ENCODE peak calls at places on chromosomes 16 and 17, in four cellular contexts. One of them, this sample, is unnamed.
A peak's percentile ranks its signal among the peaks of the same experiment; 100 is the strongest.

GRCh38 chr16:2008009-2008526 is 1.6 kb downstream of the ZNF598 start:
- DNase-seq in IMR-90: peak; percentile 34
- DNase-seq in mesendoderm: no peak
- DNase-seq in H1: no peak
- DNase-seq in this sample: no peak

GRCh38 chr16:31344712-31345111 is 10.3 kb upstream of the ITGAX start:
- DNase-seq in IMR-90: no peak
- DNase-seq in mesendoderm: no peak
- DNase-seq in H1: no peak
- DNase-seq in this sample: no peak

GRCh38 chr17:18319604-18320256 is 4.6 kb downstream of the SMCR8 start:
- DNase-seq in IMR-90: peak; percentile 68
- DNase-seq in mesendoderm: peak; percentile 83
- DNase-seq in H1: peak; percentile 17
- DNase-seq in this sample: peak; percentile 73

GRCh38 chr16:28505489-28506137 is 1.0 kb downstream of the IL27 start:
- DNase-seq in IMR-90: no peak
- DNase-seq in mesendoderm: no peak
- DNase-seq in H1: no peak
- DNase-seq in this sample: no peak

GRCh38 chr17:9676084-9676483 is 30.8 kb downstream of the USP43 start:
- DNase-seq in IMR-90: no peak
- DNase-seq in mesendoderm: peak; percentile 44
- DNase-seq in H1: no peak
- DNase-seq in this sample: no peak

GRCh38 chr16:1181715-1182671 is 29.1 kb downstream of the CACNA1H start:
- DNase-seq in IMR-90: peak; percentile 85
- DNase-seq in mesendoderm: no peak
- DNase-seq in H1: no peak
- DNase-seq in this sample: no peak

GRCh38 chr17:79457889-79458288 is 153.0 kb downstream of the RBFOX3 start:
- DNase-seq in IMR-90: no peak
- DNase-seq in mesendoderm: no peak
- DNase-seq in H1: no peak
- DNase-seq in this sample: no peak

GRCh38 chr16:85461814-85462404 is 151.2 kb upstream of the GSE1 start:
- DNase-seq in IMR-90: peak; percentile 50
- DNase-seq in mesendoderm: peak; percentile 91
- DNase-seq in H1: no peak
- DNase-seq in this sample: peak; percentile 82

GRCh38 chr16:23026777-23027362 is 122.4 kb downstream of the USP31 start:
- DNase-seq in IMR-90: peak; percentile 25
- DNase-seq in mesendoderm: peak; percentile 70
- DNase-seq in H1: no peak
- DNase-seq in this sample: peak; percentile 54

GRCh38 chr16:88497561-88498420 is 44.7 kb downstream of the ZFPM1 start:
- DNase-seq in IMR-90: peak; percentile 21
- DNase-seq in mesendoderm: peak; percentile 56
- DNase-seq in H1: no peak
- DNase-seq in this sample: no peak

GRCh38 chr17:47726796-47727703 is 6.0 kb upstream of the TBX21 start:
- DNase-seq in IMR-90: no peak
- DNase-seq in mesendoderm: peak; percentile 39
- DNase-seq in H1: no peak
- DNase-seq in this sample: no peak

GRCh38 chr17:31787082-31787481 is 72.0 kb downstream of the COPRS start:
- DNase-seq in IMR-90: no peak
- DNase-seq in mesendoderm: no peak
- DNase-seq in H1: no peak
- DNase-seq in this sample: no peak

GRCh38 chr17:65503557-65503956 is 57.9 kb downstream of the AXIN2 start:
- DNase-seq in IMR-90: no peak
- DNase-seq in mesendoderm: no peak
- DNase-seq in H1: no peak
- DNase-seq in this sample: no peak

GRCh38 chr16:19389246-19389645 is 28.4 kb upstream of the TMC5 start:
- DNase-seq in IMR-90: no peak
- DNase-seq in mesendoderm: peak; percentile 74
- DNase-seq in H1: no peak
- DNase-seq in this sample: peak; percentile 80

GRCh38 chr16:14600164-14600563 is 29.9 kb downstream of the PARN start:
- DNase-seq in IMR-90: peak; percentile 41
- DNase-seq in mesendoderm: peak; percentile 37
- DNase-seq in H1: no peak
- DNase-seq in this sample: no peak

GRCh38 chr16:65945485-65945884 is 421.0 kb upstream of the CDH5 start:
- DNase-seq in IMR-90: no peak
- DNase-seq in mesendoderm: no peak
- DNase-seq in H1: no peak
- DNase-seq in this sample: no peak

GRCh38 chr16:68473358-68474064 is 25.2 kb upstream of the SMPD3 start:
- DNase-seq in IMR-90: no peak
- DNase-seq in mesendoderm: no peak
- DNase-seq in H1: no peak
- DNase-seq in this sample: no peak

GRCh38 chr17:55451758-55452468 is 30.3 kb upstream of the MMD start:
- DNase-seq in IMR-90: peak; percentile 68
- DNase-seq in mesendoderm: no peak
- DNase-seq in H1: no peak
- DNase-seq in this sample: no peak

GRCh38 chr17:73569758-73570319 is 74.4 kb downstream of the SDK2 start:
- DNase-seq in IMR-90: no peak
- DNase-seq in mesendoderm: no peak
- DNase-seq in H1: no peak
- DNase-seq in this sample: no peak

GRCh38 chr17:57927048-57927723 is 28.0 kb downstream of the CUEDC1 start:
- DNase-seq in IMR-90: peak; percentile 82
- DNase-seq in mesendoderm: peak; percentile 84
- DNase-seq in H1: no peak
- DNase-seq in this sample: no peak

GRCh38 chr17:48616719-48617514 is 1.8 kb upstream of the HOXB8 start:
- DNase-seq in IMR-90: no peak
- DNase-seq in mesendoderm: no peak
- DNase-seq in H1: no peak
- DNase-seq in this sample: no peak

GRCh38 chr16:70612931-70613330 is 33.4 kb upstream of the IL34 start:
- DNase-seq in IMR-90: no peak
- DNase-seq in mesendoderm: no peak
- DNase-seq in H1: no peak
- DNase-seq in this sample: no peak

GRCh38 chr17:52148288-52148968 is 10.1 kb downstream of the CA10 start:
- DNase-seq in IMR-90: no peak
- DNase-seq in mesendoderm: no peak
- DNase-seq in H1: no peak
- DNase-seq in this sample: no peak

GRCh38 chr16:23578096-23578830 is 17.9 kb downstream of the NDUFAB1 start:
- DNase-seq in IMR-90: peak; percentile 24
- DNase-seq in mesendoderm: no peak
- DNase-seq in H1: no peak
- DNase-seq in this sample: no peak

GRCh38 chr16:75497558-75497957 is 2.3 kb upstream of the CHST6 start:
- DNase-seq in IMR-90: no peak
- DNase-seq in mesendoderm: no peak
- DNase-seq in H1: no peak
- DNase-seq in this sample: no peak

GRCh38 chr16:19851476-19851875 is 33.2 kb downstream of the GPRC5B start:
- DNase-seq in IMR-90: no peak
- DNase-seq in mesendoderm: no peak
- DNase-seq in H1: no peak
- DNase-seq in this sample: no peak

GRCh38 chr16:12317121-12317810 is 340.7 kb downstream of the SNX29 start:
- DNase-seq in IMR-90: no peak
- DNase-seq in mesendoderm: no peak
- DNase-seq in H1: no peak
- DNase-seq in this sample: no peak

GRCh38 chr16:29025218-29025617 is 40.4 kb downstream of the LAT start:
- DNase-seq in IMR-90: no peak
- DNase-seq in mesendoderm: peak; percentile 13
- DNase-seq in H1: no peak
- DNase-seq in this sample: no peak

GRCh38 chr17:17935321-17936271 is 36.6 kb downstream of the TOM1L2 start:
- DNase-seq in IMR-90: peak; percentile 92
- DNase-seq in mesendoderm: peak; percentile 86
- DNase-seq in H1: no peak
- DNase-seq in this sample: no peak

GRCh38 chr16:21708533-21709115 is 44.9 kb downstream of the OTOA start:
- DNase-seq in IMR-90: peak; percentile 57
- DNase-seq in mesendoderm: peak; percentile 59
- DNase-seq in H1: no peak
- DNase-seq in this sample: peak; percentile 56

GRCh38 chr16:86668136-86668535 is 89.8 kb downstream of the FOXL1 start:
- DNase-seq in IMR-90: peak; percentile 77
- DNase-seq in mesendoderm: peak; percentile 83
- DNase-seq in H1: no peak
- DNase-seq in this sample: peak; percentile 57

GRCh38 chr17:75477493-75477862 is 21.0 kb downstream of the TMEM94 start:
- DNase-seq in IMR-90: no peak
- DNase-seq in mesendoderm: no peak
- DNase-seq in H1: no peak
- DNase-seq in this sample: no peak

GRCh38 chr17:68131456-68131855 is 95.9 kb downstream of the KPNA2 start:
- DNase-seq in IMR-90: no peak
- DNase-seq in mesendoderm: no peak
- DNase-seq in H1: no peak
- DNase-seq in this sample: no peak
- H3K56ac ChIP-seq in IMR-90: no peak overlapping the region
- H3K56ac ChIP-seq in mesendoderm: no peak overlapping the region
- H3K56ac ChIP-seq in H1: no peak overlapping the region
- H3K56ac ChIP-seq in this sample: no peak overlapping the region

GRCh38 chr17:50132104-50132794 is 2.3 kb upstream of the SAMD14 start:
- DNase-seq in IMR-90: no peak
- DNase-seq in mesendoderm: no peak
- DNase-seq in H1: no peak
- DNase-seq in this sample: no peak
- H3K4me2 ChIP-seq in IMR-90: no peak overlapping the region
- H3K4me2 ChIP-seq in mesendoderm: no peak overlapping the region
- H3K4me2 ChIP-seq in H1: no peak overlapping the region
- H3K4me2 ChIP-seq in this sample: no peak overlapping the region

DNA sequence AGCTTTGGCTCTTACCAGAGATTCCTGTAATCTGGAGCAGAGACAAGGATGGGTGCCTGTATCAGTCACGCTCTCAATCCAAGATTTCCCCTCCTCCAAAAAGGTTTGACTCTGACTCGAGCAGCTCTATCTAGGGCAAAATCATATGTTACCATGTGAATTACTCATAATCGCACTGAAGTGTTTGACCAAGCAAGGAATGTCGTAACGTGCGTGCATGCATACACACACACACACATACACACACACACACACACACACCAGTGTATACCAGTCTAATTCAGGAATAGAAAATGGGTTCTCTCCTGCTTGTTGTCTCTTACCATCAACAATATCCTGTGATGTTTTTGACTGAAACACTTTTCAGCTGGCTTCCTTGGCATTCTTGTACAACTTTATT is 835.1 kb downstream of the KCNJ2 start:
- DNase-seq in IMR-90: no peak
- DNase-seq in mesendoderm: no peak
- DNase-seq in H1: no peak
- DNase-seq in this sample: no peak
- H4K8ac ChIP-seq in IMR-90: no peak overlapping the region
- H4K8ac ChIP-seq in mesendoderm: no peak overlapping the region
- H4K8ac ChIP-seq in H1: no peak overlapping the region
- H4K8ac ChIP-seq in this sample: no peak overlapping the region

DNA sequence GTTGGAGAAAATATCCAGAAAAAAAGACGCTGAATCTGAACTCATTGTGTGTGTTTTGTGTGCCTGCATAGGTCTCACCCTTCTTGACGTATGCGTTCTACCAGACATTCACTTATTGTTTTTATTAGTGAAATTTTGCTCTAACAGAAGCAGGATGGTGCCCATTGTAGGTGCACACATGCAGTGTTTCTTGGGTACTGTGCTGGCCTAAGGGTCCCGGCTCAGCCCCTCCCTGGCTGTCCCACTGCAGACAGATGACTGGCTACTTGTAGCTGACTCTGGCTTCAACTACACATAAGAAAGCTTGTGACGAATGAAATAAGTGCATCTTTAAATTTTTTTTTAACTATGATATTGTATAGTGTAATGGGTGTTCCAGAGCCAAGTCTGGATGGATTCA is 227.0 kb downstream of the CBLN1 start:
- DNase-seq in IMR-90: no peak
- DNase-seq in mesendoderm: no peak
- DNase-seq in H1: no peak
- DNase-seq in this sample: no peak
- H3K56ac ChIP-seq in IMR-90: no peak overlapping the region
- H3K56ac ChIP-seq in mesendoderm: no peak overlapping the region
- H3K56ac ChIP-seq in H1: no peak overlapping the region
- H3K56ac ChIP-seq in this sample: no peak overlapping the region

GRCh38 chr16:47388705-47389104 is 72.2 kb downstream of the ITFG1 start:
- DNase-seq in IMR-90: no peak
- DNase-seq in mesendoderm: no peak
- DNase-seq in H1: no peak
- DNase-seq in this sample: no peak
- H3K4me2 ChIP-seq in IMR-90: no peak overlapping the region
- H3K4me2 ChIP-seq in mesendoderm: no peak overlapping the region
- H3K4me2 ChIP-seq in H1: no peak overlapping the region
- H3K4me2 ChIP-seq in this sample: no peak overlapping the region

This sample was measured in H9.